ENCODE peak calls at places on chromosomes 12 and 14, in six cellular contexts. E, B, X, L, P and S are unnamed samples.

GRCh38 chr12:3303410-3304136 is 187.4 kb upstream of the PRMT8 start:
- DNase-seq in E (peak), B (no peak), X (peak), L (no peak), P (no peak), S (no peak)

GRCh38 chr12:104223599-104224168 is 8.1 kb downstream of the TXNRD1 start:
- DNase-seq in E (peak), B (no peak), X (no peak), L (no peak), P (no peak), S (no peak)

GRCh38 chr12:57498143-57498524 is 10.3 kb downstream of the MARS1 start:
- DNase-seq in E (no peak), B (no peak), X (no peak), L (no peak), P (no peak), S (no peak)

GRCh38 chr14:91305650-91306431 is 61.3 kb upstream of the GPR68 start:
- DNase-seq in E (no peak), B (no peak), X (no peak), L (no peak), P (no peak), S (no peak)

GRCh38 chr14:103296007-103296406 is 38.0 kb upstream of the EIF5 start:
- DNase-seq in E (no peak), B (no peak), X (peak), L (no peak), P (no peak), S (no peak)

GRCh38 chr12:93766802-93767523 is 89.8 kb downstream of the CRADD start:
- DNase-seq in E (peak), B (no peak), X (peak), L (peak), P (peak), S (no peak)

GRCh38 chr12:5944688-5945070 is 380 bp downstream of the ANO2 start:
- DNase-seq in E (no peak), B (no peak), X (no peak), L (no peak), P (no peak), S (no peak)

GRCh38 chr14:63492391-63492790 is 50.8 kb downstream of the PPP2R5E start:
- DNase-seq in E (no peak), B (no peak), X (no peak), L (no peak), P (no peak), S (no peak)

GRCh38 chr12:58548801-58549200 is 371.5 kb downstream of the LRIG3 start:
- DNase-seq in E (no peak), B (no peak), X (no peak), L (no peak), P (no peak), S (no peak)

GRCh38 chr12:50615534-50616296 is 110.9 kb downstream of the DIP2B start:
- DNase-seq in E (no peak), B (no peak), X (no peak), L (no peak), P (no peak), S (no peak)

GRCh38 chr14:54424479-54424901 is 16.7 kb downstream of the CNIH1 start:
- DNase-seq in E (no peak), B (no peak), X (no peak), L (no peak), P (no peak), S (no peak)

GRCh38 chr12:120654656-120655055 is 14.2 kb downstream of the CABP1 start:
- DNase-seq in E (no peak), B (no peak), X (peak), L (peak), P (no peak), S (no peak)

GRCh38 chr14:58817846-58818245 is 180.1 kb downstream of the DACT1 start:
- DNase-seq in E (no peak), B (no peak), X (no peak), L (no peak), P (no peak), S (no peak)

GRCh38 chr12:66013224-66013623 is 117.3 kb downstream of the LLPH start:
- DNase-seq in E (no peak), B (no peak), X (peak), L (no peak), P (no peak), S (no peak)

GRCh38 chr12:15899282-15899870 is 11.8 kb upstream of the DERA start:
- DNase-seq in E (no peak), B (no peak), X (peak), L (no peak), P (no peak), S (no peak)

GRCh38 chr14:67187826-67188225 is 1.4 kb upstream of the GARIN2 start:
- DNase-seq in E (peak), B (peak), X (no peak), L (no peak), P (no peak), S (no peak)

GRCh38 chr12:68235576-68235975 is 10.0 kb upstream of the IL26 start:
- DNase-seq in E (no peak), B (no peak), X (no peak), L (no peak), P (no peak), S (no peak)

GRCh38 chr12:78062781-78063180 is 232.1 kb downstream of the NAV3 start:
- DNase-seq in E (peak), B (peak), X (no peak), L (peak), P (no peak), S (no peak)

GRCh38 chr12:114744696-114745095 is 60.7 kb upstream of the TBX3 start:
- DNase-seq in E (no peak), B (peak), X (no peak), L (peak), P (no peak), S (no peak)

GRCh38 chr14:58749066-58749669 is 111.4 kb downstream of the DACT1 start:
- DNase-seq in E (no peak), B (peak), X (peak), L (no peak), P (no peak), S (no peak)

GRCh38 chr12:118334241-118334640 is 38.5 kb downstream of the TAOK3 start:
- DNase-seq in E (no peak), B (no peak), X (no peak), L (no peak), P (no peak), S (no peak)

GRCh38 chr14:50531595-50532501 is 521 bp downstream of the MAP4K5 start:
- DNase-seq in E (peak), B (no peak), X (peak), L (peak), P (peak), S (peak)

GRCh38 chr12:75600146-75600545 is 88.7 kb upstream of the KRR1 start:
- DNase-seq in E (no peak), B (no peak), X (no peak), L (no peak), P (no peak), S (no peak)

GRCh38 chr12:91813701-91814100 is 331.9 kb downstream of the BTG1 start:
- DNase-seq in E (no peak), B (no peak), X (no peak), L (no peak), P (no peak), S (no peak)

GRCh38 chr14:101497910-101498860 is 63.1 kb upstream of the DIO3 start:
- DNase-seq in E (no peak), B (no peak), X (no peak), L (peak), P (no peak), S (no peak)

GRCh38 chr12:44377443-44378160 is 498.5 kb downstream of the NELL2 start:
- DNase-seq in E (no peak), B (no peak), X (no peak), L (no peak), P (peak), S (no peak)

GRCh38 chr12:87300-87699 is 20.7 kb downstream of the IQSEC3 start:
- DNase-seq in E (no peak), B (no peak), X (no peak), L (no peak), P (no peak), S (no peak)

GRCh38 chr12:59403259-59403932 is 192.4 kb upstream of the SLC16A7 start:
- DNase-seq in E (peak), B (peak), X (peak), L (peak), P (peak), S (no peak)

GRCh38 chr12:132559652-132560420 is 50.5 kb downstream of the LRCOL1 start:
- DNase-seq in E (peak), B (no peak), X (peak), L (no peak), P (peak), S (no peak)

GRCh38 chr12:1405619-1406018 is 188.8 kb downstream of the FBXL14 start:
- DNase-seq in E (no peak), B (no peak), X (no peak), L (no peak), P (no peak), S (no peak)

GRCh38 chr12:29773076-29773475 is 10.7 kb downstream of the TMTC1 start:
- DNase-seq in E (no peak), B (no peak), X (no peak), L (no peak), P (no peak), S (no peak)

GRCh38 chr14:23729720-23730387 is 93.7 kb downstream of the DHRS2 start:
- DNase-seq in E (no peak), B (no peak), X (no peak), L (no peak), P (no peak), S (no peak)

GRCh38 chr14:102969060-102969791 is 46.8 kb downstream of the AMN start:
- DNase-seq in E (no peak), B (no peak), X (no peak), L (no peak), P (no peak), S (no peak)

GRCh38 chr12:25423355-25423754 is 129.7 kb downstream of the LMNTD1 start:
- DNase-seq in E (peak), B (no peak), X (no peak), L (no peak), P (no peak), S (no peak)

GRCh38 chr12:100827901-100828520 is 33.4 kb downstream of the ANO4 start:
- DNase-seq in E (no peak), B (no peak), X (peak), L (no peak), P (peak), S (no peak)

GRCh38 chr12:41965996-41966395 is 178.7 kb downstream of the GXYLT1 start:
- DNase-seq in E (no peak), B (no peak), X (no peak), L (no peak), P (no peak), S (no peak)

GRCh38 chr14:90109858-90110257 is 48.1 kb downstream of the KCNK13 start:
- DNase-seq in E (peak), B (no peak), X (no peak), L (no peak), P (peak), S (no peak)
- TF ChIP-seq CTCF in E (no peak), B (peak), X (peak), L (no peak), P (peak), S (no peak)

GRCh38 chr12:80761818-80762217 is 45.1 kb downstream of the MYF5 start:
- DNase-seq in E (no peak), B (no peak), X (no peak), L (no peak), P (no peak), S (no peak)

GRCh38 chr12:80766897-80767296 is 50.2 kb downstream of the MYF5 start:
- DNase-seq in E (no peak), B (no peak), X (no peak), L (no peak), P (no peak), S (no peak)

GRCh38 chr12:80769553-80770140 is 52.9 kb downstream of the MYF5 start:
- DNase-seq in E (no peak), B (no peak), X (no peak), L (no peak), P (no peak), S (no peak)

GRCh38 chr12:80763874-80764273 is 47.2 kb downstream of the MYF5 start:
- DNase-seq in E (peak), B (no peak), X (peak), L (no peak), P (peak), S (no peak)
- TF ChIP-seq CTCF in E (peak), B (peak), X (peak), L (peak), P (peak), S (no peak)

GRCh38 chr12:46020768-46021167 is 30.4 kb upstream of the SCAF11 start:
- DNase-seq in E (no peak), B (no peak), X (no peak), L (no peak), P (no peak), S (no peak)

GRCh38 chr12:46027172-46027571 is 36.8 kb upstream of the SCAF11 start:
- DNase-seq in E (no peak), B (no peak), X (no peak), L (no peak), P (no peak), S (no peak)

DNA sequence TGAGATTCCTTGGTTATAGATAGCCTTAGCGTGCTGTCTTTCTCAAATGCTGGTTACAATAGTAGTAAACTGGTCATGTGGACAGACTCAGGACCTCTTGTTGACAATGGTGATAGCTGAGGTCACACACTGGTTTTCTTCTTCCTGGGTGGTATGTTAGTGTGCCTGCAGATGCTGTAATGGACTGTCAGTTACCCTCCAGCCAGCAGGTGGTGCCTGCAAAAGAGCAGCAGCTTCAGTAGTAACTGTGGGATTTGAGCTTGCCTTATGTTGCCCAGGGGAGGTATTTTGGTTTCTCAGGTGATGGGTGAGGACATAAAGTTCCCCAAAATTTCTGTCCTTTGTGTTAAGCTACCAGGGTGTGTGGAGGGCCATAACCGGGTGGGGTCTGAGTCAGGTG is 33.7 kb upstream of the SCAF11 start:
- DNase-seq in E (no peak), B (no peak), X (no peak), L (no peak), P (no peak), S (no peak)
- TF ChIP-seq CTCF in E (no peak), B (no peak), X (no peak), L (no peak), P (no peak), S (no peak)

GRCh38 chr12:49369723-49370145 is 2.5 kb downstream of the SPATS2 start:
- DNase-seq in E (peak), B (no peak), X (peak), L (no peak), P (peak), S (no peak)
- TF ChIP-seq CTCF in E (peak), B (peak), X (peak), L (peak), P (peak), S (no peak)